ENCODE peak calls at places on chromosomes 16 and 17, in four cellular contexts. T is SW 1271, Y is fibroblast of mammary gland, E is AG09309. A is an unnamed sample.

GRCh38 chr17:30824356-30825145 is at the start of gene CRLF3:
- DNase-seq in T (peak), Y (peak), E (peak), A (peak)

GRCh38 chr16:70694088-70694487 is 8.2 kb upstream of the MTSS2 start:
- DNase-seq in T (peak), Y (peak), E (no peak), A (no peak)

GRCh38 chr16:265002-265529 is 10.7 kb downstream of the RGS11 start:
- DNase-seq in T (no peak), Y (no peak), E (no peak), A (no peak)

GRCh38 chr17:2050246-2050866 is 4.5 kb upstream of the HIC1 start:
- DNase-seq in T (no peak), Y (peak), E (no peak), A (no peak)

GRCh38 chr17:71224824-71225575 is 895.8 kb upstream of the SOX9 start:
- DNase-seq in T (no peak), Y (no peak), E (no peak), A (no peak)

GRCh38 chr17:7346761-7347614 is 5.0 kb upstream of the KCTD11 start:
- DNase-seq in T (no peak), Y (no peak), E (no peak), A (no peak)

GRCh38 chr16:66175580-66175979 is 190.9 kb upstream of the CDH5 start:
- DNase-seq in T (no peak), Y (no peak), E (no peak), A (no peak)

GRCh38 chr16:78503501-78504110 is 404.2 kb downstream of the WWOX start:
- DNase-seq in T (no peak), Y (peak), E (no peak), A (peak)

GRCh38 chr17:45940826-45941225 is 46.5 kb downstream of the MAPT start:
- DNase-seq in T (no peak), Y (no peak), E (no peak), A (no peak)

GRCh38 chr17:39739020-39739884 is 1.5 kb downstream of the GRB7 start:
- DNase-seq in T (no peak), Y (no peak), E (no peak), A (no peak)

GRCh38 chr17:29124135-29124930 is 55.9 kb downstream of the MYO18A start:
- DNase-seq in T (no peak), Y (peak), E (peak), A (no peak)

GRCh38 chr16:87145181-87146176 is 171.7 kb downstream of the C16orf95 start:
- DNase-seq in T (no peak), Y (peak), E (peak), A (no peak)

GRCh38 chr16:54928421-54929089 is 2.1 kb upstream of the IRX5 start:
- DNase-seq in T (peak), Y (peak), E (no peak), A (no peak)

GRCh38 chr16:66471696-66472393 is 44.8 kb downstream of the BEAN1 start:
- DNase-seq in T (no peak), Y (no peak), E (no peak), A (no peak)

GRCh38 chr16:26247063-26247462 is 555.3 kb downstream of the HS3ST4 start:
- DNase-seq in T (no peak), Y (no peak), E (no peak), A (no peak)

GRCh38 chr17:37568350-37569053 is 40.7 kb downstream of the SYNRG start:
- DNase-seq in T (no peak), Y (no peak), E (no peak), A (no peak)

GRCh38 chr17:55384833-55385232 is 36.8 kb downstream of the MMD start:
- DNase-seq in T (no peak), Y (no peak), E (no peak), A (no peak)

GRCh38 chr17:56150631-56151030 is 2.6 kb upstream of the ANKFN1 start:
- DNase-seq in T (no peak), Y (no peak), E (no peak), A (no peak)

GRCh38 chr16:54706406-54706805 is 224.3 kb upstream of the IRX5 start:
- DNase-seq in T (no peak), Y (no peak), E (no peak), A (no peak)